ENCODE peak calls at places on chromosomes 13 and 19, in seven cellular contexts. S is NB4, Y is ovary, K is mesothelial cell of epicardium, M is HepG2, E is Peyer's patch, Z is A549. P is an unnamed sample.
A peak's percentile ranks its signal among the peaks of the same experiment; 100 is the strongest.

GRCh38 chr19:44807162-44807561 is 1.7 kb upstream of the BCAM start:
- DNase-seq in S (no peak), Y (peak; percentile 30), K (no peak), M (peak; percentile 90), E (peak; percentile 72), Z (peak; percentile 83), P (peak; percentile 91)

GRCh38 chr19:48685583-48685982 is 10.2 kb upstream of the FUT2 start:
- DNase-seq in S (no peak), Y (no peak), K (no peak), M (peak; percentile 68), E (no peak), Z (no peak), P (peak; percentile 74)

GRCh38 chr13:76570485-76570884 is 315.7 kb downstream of the KCTD12 start:
- DNase-seq in S (no peak), Y (no peak), K (no peak), M (no peak), E (no peak), Z (no peak), P (no peak)

GRCh38 chr19:6021878-6022569 is 44.1 kb upstream of the RANBP3 start:
- DNase-seq in S (peak; percentile 79), Y (peak; percentile 67), K (peak; percentile 80), M (peak; percentile 85), E (peak; percentile 89), Z (peak; percentile 66), P (peak; percentile 65)

GRCh38 chr19:31297991-31298390 is 51.2 kb downstream of the TSHZ3 start:
- DNase-seq in S (no peak), Y (no peak), K (no peak), M (no peak), E (no peak), Z (no peak), P (peak; percentile 16)

GRCh38 chr13:97329331-97329730 is 104.6 kb upstream of the RAP2A start:
- DNase-seq in S (no peak), Y (peak; percentile 27), K (no peak), M (no peak), E (no peak), Z (no peak), P (no peak)

GRCh38 chr13:107365466-107366215 is 797.7 kb upstream of the ARGLU1 start:
- DNase-seq in S (no peak), Y (no peak), K (no peak), M (no peak), E (no peak), Z (no peak), P (no peak)

GRCh38 chr19:17347877-17348276 is 10.5 kb downstream of the GTPBP3 start:
- DNase-seq in S (no peak), Y (no peak), K (no peak), M (no peak), E (no peak), Z (no peak), P (no peak)

GRCh38 chr13:97002581-97002980 is 8.3 kb upstream of the OXGR1 start:
- DNase-seq in S (no peak), Y (no peak), K (no peak), M (no peak), E (no peak), Z (no peak), P (no peak)

GRCh38 chr13:30697177-30697953 is 38.0 kb upstream of the ALOX5AP start:
- DNase-seq in S (no peak), Y (no peak), K (no peak), M (no peak), E (no peak), Z (no peak), P (no peak)

GRCh38 chr13:110882972-110883371 is 31.9 kb downstream of the ANKRD10 start:
- DNase-seq in S (no peak), Y (no peak), K (no peak), M (no peak), E (no peak), Z (no peak), P (no peak)

GRCh38 chr13:110387451-110388140 is 80.5 kb downstream of the COL4A2 start:
- DNase-seq in S (peak; percentile 37), Y (peak; percentile 75), K (peak; percentile 60), M (no peak), E (no peak), Z (no peak), P (no peak)

GRCh38 chr13:106105153-106105552 is 430.3 kb downstream of the EFNB2 start:
- DNase-seq in S (no peak), Y (no peak), K (no peak), M (no peak), E (no peak), Z (no peak), P (no peak)

GRCh38 chr13:112761701-112762689 is 72.2 kb downstream of the ATP11A start:
- DNase-seq in S (no peak), Y (no peak), K (no peak), M (no peak), E (no peak), Z (no peak), P (no peak)

GRCh38 chr13:45873491-45874360 is 22.2 kb upstream of the SIAH3 start:
- DNase-seq in S (no peak), Y (no peak), K (no peak), M (peak; percentile 5), E (no peak), Z (no peak), P (no peak)

GRCh38 chr19:5826531-5827341 is 12.8 kb downstream of the FUT6 start:
- DNase-seq in S (peak; percentile 40), Y (no peak), K (peak; percentile 76), M (peak; percentile 87), E (peak; percentile 83), Z (peak; percentile 70), P (peak; percentile 49)

GRCh38 chr13:100734194-100734720 is 59.7 kb upstream of the TMTC4 start:
- DNase-seq in S (no peak), Y (no peak), K (no peak), M (peak; percentile 97), E (no peak), Z (peak; percentile 1), P (peak; percentile 79)

GRCh38 chr13:48072787-48073186 is 22.1 kb downstream of the MED4 start:
- DNase-seq in S (no peak), Y (no peak), K (no peak), M (no peak), E (no peak), Z (no peak), P (no peak)

GRCh38 chr13:48081739-48082138 is 13.2 kb downstream of the MED4 start:
- DNase-seq in S (no peak), Y (no peak), K (no peak), M (no peak), E (no peak), Z (no peak), P (no peak)

GRCh38 chr13:48074006-48074405 is 20.9 kb downstream of the MED4 start:
- DNase-seq in S (no peak), Y (no peak), K (no peak), M (no peak), E (no peak), Z (no peak), P (no peak)

GRCh38 chr13:48072304-48072703 is 22.6 kb downstream of the MED4 start:
- DNase-seq in S (no peak), Y (no peak), K (no peak), M (no peak), E (no peak), Z (no peak), P (no peak)

GRCh38 chr13:48078251-48078656 is 16.6 kb downstream of the MED4 start:
- DNase-seq in S (peak; percentile 55), Y (no peak), K (no peak), M (peak; percentile 42), E (peak; percentile 56), Z (peak; percentile 21), P (peak; percentile 33)
- TF ChIP-seq CTCF in S (peak; percentile 34), Y (no peak), K (no peak), M (peak; percentile 49), E (no peak), Z (no peak), P (no peak)

GRCh38 chr19:40807147-40808020 is 8.4 kb downstream of the EGLN2 start:
- DNase-seq in S (no peak), Y (no peak), K (no peak), M (peak; percentile 49), E (no peak), Z (peak; percentile 78), P (peak; percentile 88)
- TF ChIP-seq CTCF in S (no peak), Y (no peak), K (peak; percentile 11), M (peak; percentile 62), E (no peak), Z (peak; percentile 34), P (peak; percentile 65)

GRCh38 chr19:54178581-54179261 is 5.8 kb upstream of the TMC4 start:
- DNase-seq in S (no peak), Y (no peak), K (no peak), M (no peak), E (no peak), Z (no peak), P (no peak)

GRCh38 chr19:54179262-54179587 is 6.3 kb upstream of the TMC4 start:
- DNase-seq in S (no peak), Y (no peak), K (no peak), M (no peak), E (no peak), Z (no peak), P (no peak)

GRCh38 chr19:54183431-54183830 is 5.9 kb downstream of the MBOAT7 start:
- DNase-seq in S (no peak), Y (no peak), K (no peak), M (no peak), E (no peak), Z (no peak), P (no peak)

GRCh38 chr19:54180691-54181091 is 7.7 kb upstream of the TMC4 start:
- DNase-seq in S (no peak), Y (no peak), K (no peak), M (no peak), E (no peak), Z (no peak), P (no peak)

DNA sequence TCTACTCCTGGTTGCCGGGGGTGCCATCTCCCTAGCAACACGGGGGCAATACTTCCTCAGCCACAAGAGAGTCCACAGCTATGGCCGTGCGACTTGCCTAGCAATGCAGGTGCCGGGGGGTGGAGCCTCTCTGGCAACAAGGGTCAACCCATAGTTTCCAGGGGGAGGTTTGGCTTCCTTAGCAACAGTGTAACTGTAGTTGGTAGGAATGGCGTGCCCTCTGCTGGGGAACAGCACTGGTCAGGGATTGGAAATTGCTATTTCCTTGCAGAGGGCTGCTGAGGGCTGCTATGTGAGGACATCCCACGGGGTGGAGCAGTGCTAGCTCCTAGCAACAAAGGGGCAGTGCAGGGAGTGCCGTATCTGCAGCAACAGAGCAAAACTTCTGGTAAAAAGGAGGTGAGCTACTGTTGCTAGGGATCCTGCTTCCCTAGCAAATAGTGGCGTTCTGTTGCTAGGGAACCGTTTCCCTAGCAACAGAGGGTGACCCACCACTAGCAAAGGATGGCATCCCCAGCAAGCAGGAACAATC is 7.0 kb upstream of the TMC4 start:
- DNase-seq in S (no peak), Y (no peak), K (no peak), M (peak; percentile 62), E (peak; percentile 70), Z (peak; percentile 90), P (no peak)
- TF ChIP-seq CTCF in S (no peak), Y (no peak), K (no peak), M (peak; percentile 53), E (no peak), Z (peak; percentile 39), P (peak; percentile 20)

GRCh38 chr19:10474962-10475451 is 28.1 kb downstream of the KEAP1 start:
- DNase-seq in S (peak; percentile 51), Y (no peak), K (no peak), M (no peak), E (no peak), Z (no peak), P (no peak)

GRCh38 chr19:10478476-10478875 is 24.7 kb downstream of the KEAP1 start:
- DNase-seq in S (no peak), Y (no peak), K (no peak), M (no peak), E (no peak), Z (no peak), P (no peak)

GRCh38 chr19:10473192-10473591 is 30.0 kb downstream of the KEAP1 start:
- DNase-seq in S (no peak), Y (no peak), K (no peak), M (no peak), E (no peak), Z (no peak), P (no peak)

GRCh38 chr19:10478903-10479384 is 24.2 kb downstream of the KEAP1 start:
- DNase-seq in S (peak; percentile 74), Y (peak; percentile 87), K (peak; percentile 68), M (peak; percentile 31), E (peak; percentile 92), Z (peak; percentile 80), P (peak; percentile 93)
- TF ChIP-seq CTCF in S (peak; percentile 57), Y (no peak), K (peak; percentile 32), M (peak; percentile 31), E (no peak), Z (peak; percentile 45), P (peak; percentile 85)